ENCODE peak calls at places on chromosomes 13 and 19, in seven cellular contexts. A is upper lobe of left lung, X is PC-3, S is dorsolateral prefrontal cortex, J is endothelial cell, F is astrocyte of the cerebellum, E is ovary. B is an unnamed sample.

GRCh38 chr13:49419292-49419691 is 24.6 kb downstream of the CAB39L start:
- DNase-seq in A (no peak), X (no peak), S (no peak), J (no peak), F (no peak), E (peak; percentile 65), B (no peak)

GRCh38 chr19:10655457-10656312 is 1.5 kb downstream of the ILF3 start:
- DNase-seq in A (no peak), X (peak; percentile 39), S (no peak), J (peak; percentile 22), F (no peak), E (no peak), B (no peak)

GRCh38 chr13:27528908-27529307 is 78.5 kb upstream of the MTIF3 start:
- DNase-seq in A (no peak), X (no peak), S (no peak), J (no peak), F (no peak), E (no peak), B (no peak)

GRCh38 chr19:12838182-12838890 is at the start of gene MAST1:
- DNase-seq in A (peak; percentile 91), X (peak; percentile 80), S (peak; percentile 76), J (peak; percentile 68), F (no peak), E (no peak), B (peak; percentile 91)

GRCh38 chr13:110017379-110017778 is 231.0 kb upstream of the IRS2 start:
- DNase-seq in A (peak; percentile 34), X (peak; percentile 88), S (no peak), J (no peak), F (peak; percentile 72), E (no peak), B (no peak)

GRCh38 chr13:75736132-75736531 is 100.0 kb downstream of the LMO7 start:
- DNase-seq in A (no peak), X (no peak), S (no peak), J (no peak), F (no peak), E (no peak), B (no peak)

GRCh38 chr19:17450264-17451075 is 2.0 kb upstream of the TMEM221 start:
- DNase-seq in A (no peak), X (peak; percentile 95), S (no peak), J (no peak), F (no peak), E (no peak), B (peak; percentile 52)

GRCh38 chr13:41520699-41521630 is 63.6 kb downstream of the RGCC start:
- DNase-seq in A (no peak), X (no peak), S (no peak), J (no peak), F (peak; percentile 78), E (no peak), B (no peak)

GRCh38 chr19:35365303-35365702 is 5.6 kb upstream of the GPR42 start:
- DNase-seq in A (no peak), X (no peak), S (peak; percentile 6), J (no peak), F (no peak), E (no peak), B (no peak)

GRCh38 chr13:112943309-112944125 is 25.5 kb upstream of the MCF2L start:
- DNase-seq in A (peak; percentile 91), X (peak; percentile 28), S (peak; percentile 63), J (peak; percentile 54), F (no peak), E (peak; percentile 26), B (peak; percentile 68)

GRCh38 chr13:102907016-102907756 is 61.4 kb downstream of the ERCC5 start:
- DNase-seq in A (no peak), X (no peak), S (no peak), J (no peak), F (no peak), E (no peak), B (no peak)

GRCh38 chr13:24220086-24220703 is 59.7 kb downstream of the SPATA13 start:
- DNase-seq in A (no peak), X (peak; percentile 88), S (no peak), J (peak; percentile 61), F (peak; percentile 76), E (no peak), B (peak; percentile 69)

GRCh38 chr13:34803756-34804155 is 138.3 kb upstream of the NBEA start:
- DNase-seq in A (no peak), X (peak; percentile 57), S (no peak), J (no peak), F (no peak), E (no peak), B (no peak)

GRCh38 chr13:87798536-87798935 is 127.4 kb downstream of the SLITRK5 start:
- DNase-seq in A (no peak), X (no peak), S (no peak), J (no peak), F (no peak), E (no peak), B (no peak)

GRCh38 chr13:34391071-34391470 is 551.0 kb upstream of the NBEA start:
- DNase-seq in A (no peak), X (peak; percentile 66), S (no peak), J (no peak), F (peak; percentile 4), E (no peak), B (no peak)

GRCh38 chr13:73259061-73259908 is 200.5 kb downstream of the KLF5 start:
- DNase-seq in A (no peak), X (no peak), S (no peak), J (no peak), F (no peak), E (no peak), B (no peak)

GRCh38 chr13:76019421-76020044 is 383.4 kb downstream of the LMO7 start:
- DNase-seq in A (peak; percentile 4), X (peak; percentile 88), S (peak; percentile 78), J (peak; percentile 59), F (no peak), E (no peak), B (no peak)

GRCh38 chr19:10286803-10287737 is at the start of gene ICAM4:
- DNase-seq in A (peak; percentile 91), X (no peak), S (no peak), J (no peak), F (no peak), E (peak; percentile 58), B (peak; percentile 71)

GRCh38 chr13:112441779-112442310 is 65.7 kb downstream of the SPACA7 start:
- DNase-seq in A (no peak), X (no peak), S (no peak), J (no peak), F (no peak), E (no peak), B (no peak)

GRCh38 chr13:51405176-51405575 is 47.7 kb downstream of the INTS6 start:
- DNase-seq in A (no peak), X (no peak), S (no peak), J (no peak), F (no peak), E (no peak), B (no peak)

GRCh38 chr19:51016798-51017683 is 2.5 kb downstream of the KLK10 start:
- DNase-seq in A (peak; percentile 84), X (peak; percentile 95), S (peak; percentile 85), J (peak; percentile 86), F (no peak), E (peak; percentile 72), B (peak; percentile 85)

GRCh38 chr19:44939668-44940067 is 2.4 kb upstream of the APOC4 start:
- DNase-seq in A (no peak), X (no peak), S (no peak), J (no peak), F (no peak), E (no peak), B (no peak)

GRCh38 chr19:19021115-19021514 is 12.2 kb downstream of the SUGP2 start:
- DNase-seq in A (no peak), X (no peak), S (no peak), J (no peak), F (no peak), E (no peak), B (no peak)

GRCh38 chr13:42396501-42396900 is 124.5 kb downstream of the AKAP11 start:
- DNase-seq in A (peak; percentile 0), X (peak; percentile 7), S (no peak), J (no peak), F (no peak), E (no peak), B (no peak)

GRCh38 chr19:48991823-48992570 is 1.1 kb downstream of the GYS1 start:
- DNase-seq in A (peak; percentile 54), X (peak; percentile 66), S (no peak), J (no peak), F (peak; percentile 58), E (peak; percentile 52), B (peak; percentile 61)

DNA sequence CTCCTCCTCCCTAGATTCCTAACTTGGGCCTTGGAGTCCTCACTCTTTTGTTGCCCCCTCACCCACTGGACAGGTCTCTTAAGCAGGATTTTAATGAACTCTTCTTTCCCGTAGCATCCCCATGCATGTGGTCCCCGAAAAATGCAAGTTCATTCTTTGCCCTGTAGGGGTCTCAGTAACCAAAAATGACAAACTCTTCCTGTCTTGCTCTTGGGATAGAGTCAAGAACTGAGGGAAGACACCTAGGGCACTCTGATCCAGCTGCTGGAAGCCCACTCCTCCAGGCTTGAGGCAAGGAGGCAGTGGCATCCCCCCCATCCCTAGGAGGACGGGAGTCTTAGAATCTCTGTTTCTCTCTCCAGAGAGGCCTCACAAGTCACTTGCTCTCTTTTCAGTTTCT is 987.0 kb downstream of the DIAPH3 start:
- DNase-seq in A (no peak), X (peak; percentile 5), S (no peak), J (no peak), F (no peak), E (no peak), B (peak; percentile 16)
- TF ChIP-seq CTCF in A (no peak), X (peak; percentile 34), S (no peak), J (peak; percentile 13), F (no peak), E (no peak), B (peak; percentile 30)

DNA sequence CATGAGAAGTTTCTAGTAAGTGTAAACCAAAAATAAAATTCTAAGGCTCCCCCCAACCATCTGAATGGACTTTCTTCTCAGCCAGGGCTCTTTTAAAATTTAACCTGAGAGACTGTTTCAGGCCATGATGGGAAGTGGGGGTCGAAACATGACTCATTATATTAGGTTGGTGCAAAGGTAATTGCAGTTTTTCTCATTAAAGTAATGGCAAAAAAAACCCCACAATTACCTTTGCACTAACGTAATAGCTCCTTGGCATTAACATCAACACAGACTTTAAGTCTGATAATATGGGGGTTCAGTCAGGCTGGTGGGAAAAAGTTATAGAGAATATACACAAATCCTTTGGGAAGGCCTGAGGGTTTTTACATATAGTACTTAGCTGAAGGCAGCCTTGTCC is 9.4 kb upstream of the SPART start:
- DNase-seq in A (no peak), X (no peak), S (no peak), J (no peak), F (no peak), E (no peak), B (no peak)
- TF ChIP-seq CTCF in A (no peak), X (no peak), S (no peak), J (no peak), F (no peak), E (no peak), B (no peak)

DNA sequence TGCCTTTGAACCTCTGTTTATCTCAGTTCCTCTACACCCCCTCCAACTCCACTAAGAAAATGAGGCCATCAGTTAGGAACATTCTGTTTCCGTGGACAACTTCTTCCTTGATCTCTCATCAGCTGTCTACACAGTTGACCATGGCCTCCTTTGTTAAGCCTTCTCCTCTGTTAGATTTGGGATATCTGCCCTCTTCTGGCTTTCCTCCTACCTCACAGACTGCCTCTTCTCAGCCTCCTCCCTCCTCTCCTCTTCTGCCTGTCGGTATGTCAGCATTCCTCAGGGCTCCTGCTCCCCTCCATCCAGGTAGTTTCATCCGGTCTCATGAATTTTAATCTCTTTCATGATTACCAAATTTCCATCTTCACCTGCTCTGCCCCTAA is 454.9 kb downstream of the FOXO1 start:
- DNase-seq in A (no peak), X (no peak), S (no peak), J (no peak), F (no peak), E (no peak), B (no peak)
- TF ChIP-seq CTCF in A (no peak), X (no peak), S (no peak), J (no peak), F (no peak), E (no peak), B (no peak)

GRCh38 chr19:8486661-8487136 is 15.7 kb downstream of the PRAM1 start:
- DNase-seq in A (no peak), X (no peak), S (no peak), J (no peak), F (no peak), E (no peak), B (no peak)
- TF ChIP-seq CTCF in A (no peak), X (no peak), S (no peak), J (no peak), F (no peak), E (no peak), B (no peak)